ENCODE peak calls at places on chromosomes 2 and 18, in six cellular contexts. M is B cell, K is Caki2, C is LoVo, S is hypothalamus, Q is HT1080. N is an unnamed sample.

GRCh38 chr18:7987284-7987976 is 420.3 kb downstream of the PTPRM start:
- DNase-seq in M (no peak), K (no peak), C (no peak), S (no peak), Q (peak), N (no peak)

GRCh38 chr2:126385983-126386382 is 270.0 kb upstream of the GYPC start:
- DNase-seq in M (no peak), K (no peak), C (no peak), S (no peak), Q (no peak), N (no peak)

GRCh38 chr2:205723174-205723573 is 40.9 kb downstream of the NRP2 start:
- DNase-seq in M (no peak), K (no peak), C (no peak), S (no peak), Q (no peak), N (no peak)

GRCh38 chr18:75109819-75110218 is 99.1 kb downstream of the PTGR3 start:
- DNase-seq in M (no peak), K (no peak), C (no peak), S (no peak), Q (no peak), N (no peak)

GRCh38 chr2:129061079-129061785 is 742.6 kb upstream of the HS6ST1 start:
- DNase-seq in M (no peak), K (no peak), C (no peak), S (no peak), Q (peak), N (no peak)

GRCh38 chr2:180046202-180046601 is 39.1 kb upstream of the CWC22 start:
- DNase-seq in M (no peak), K (no peak), C (no peak), S (no peak), Q (no peak), N (no peak)

GRCh38 chr2:118061135-118061955 is 26.9 kb upstream of the INSIG2 start:
- DNase-seq in M (peak), K (no peak), C (no peak), S (no peak), Q (peak), N (no peak)

GRCh38 chr2:239246723-239247122 is 154.1 kb downstream of the HDAC4 start:
- DNase-seq in M (no peak), K (peak), C (no peak), S (no peak), Q (no peak), N (no peak)

GRCh38 chr2:164735309-164735919 is 106.2 kb downstream of the COBLL1 start:
- DNase-seq in M (no peak), K (peak), C (peak), S (no peak), Q (peak), N (no peak)

GRCh38 chr18:34085140-34085739 is 139.5 kb downstream of the NOL4 start:
- DNase-seq in M (no peak), K (no peak), C (no peak), S (no peak), Q (no peak), N (no peak)

GRCh38 chr18:24941164-24941951 is 410.6 kb downstream of the ZNF521 start:
- DNase-seq in M (no peak), K (no peak), C (no peak), S (no peak), Q (no peak), N (no peak)

GRCh38 chr2:217165547-217165946 is 305.7 kb upstream of the TNP1 start:
- DNase-seq in M (no peak), K (no peak), C (no peak), S (no peak), Q (no peak), N (no peak)

GRCh38 chr2:105143094-105143466 is 98.5 kb upstream of the GPR45 start:
- DNase-seq in M (no peak), K (no peak), C (no peak), S (no peak), Q (no peak), N (no peak)

GRCh38 chr2:23584054-23584745 is 199.2 kb downstream of the KLHL29 start:
- DNase-seq in M (no peak), K (no peak), C (no peak), S (no peak), Q (no peak), N (no peak)

GRCh38 chr2:240466579-240467148 is 31.2 kb downstream of the GPC1 start:
- DNase-seq in M (peak), K (no peak), C (no peak), S (no peak), Q (no peak), N (no peak)

GRCh38 chr2:75844651-75845050 is 133.9 kb upstream of the GCFC2 start:
- DNase-seq in M (no peak), K (no peak), C (no peak), S (no peak), Q (peak), N (no peak)

GRCh38 chr2:42787424-42787787 is 5.0 kb downstream of the HAAO start:
- DNase-seq in M (no peak), K (no peak), C (no peak), S (no peak), Q (no peak), N (no peak)

GRCh38 chr2:96962567-96963203 is 23.7 kb downstream of the FAM178B start:
- DNase-seq in M (no peak), K (no peak), C (no peak), S (no peak), Q (no peak), N (no peak)

GRCh38 chr2:12167525-12168317 is 421.3 kb downstream of the LPIN1 start:
- DNase-seq in M (no peak), K (no peak), C (no peak), S (peak), Q (no peak), N (no peak)

GRCh38 chr2:27087823-27088410 is 1.3 kb downstream of the KHK start:
- DNase-seq in M (no peak), K (no peak), C (no peak), S (no peak), Q (no peak), N (no peak)

GRCh38 chr2:216732334-216732733 is 37.0 kb upstream of the IGFBP5 start:
- DNase-seq in M (no peak), K (no peak), C (no peak), S (no peak), Q (no peak), N (no peak)

GRCh38 chr2:33069894-33070651 is 123.3 kb downstream of the LTBP1 start:
- DNase-seq in M (no peak), K (peak), C (peak), S (no peak), Q (peak), N (peak)

GRCh38 chr2:28080911-28081310 is 190.4 kb downstream of the BABAM2 start:
- DNase-seq in M (no peak), K (no peak), C (peak), S (no peak), Q (peak), N (no peak)

GRCh38 chr2:120415728-120416509 is 70.0 kb downstream of the INHBB start:
- DNase-seq in M (no peak), K (no peak), C (no peak), S (no peak), Q (no peak), N (no peak)

GRCh38 chr2:168935810-168936581 is 34.9 kb downstream of the G6PC2 start:
- DNase-seq in M (no peak), K (no peak), C (no peak), S (no peak), Q (peak), N (no peak)

GRCh38 chr2:233012301-233012971 is 620 bp downstream of the NGEF start:
- DNase-seq in M (no peak), K (no peak), C (no peak), S (no peak), Q (no peak), N (peak)

GRCh38 chr2:216842634-216843033 is 17.2 kb downstream of the TNP1 start:
- DNase-seq in M (no peak), K (no peak), C (no peak), S (no peak), Q (no peak), N (no peak)

GRCh38 chr2:18387479-18388206 is 172.8 kb downstream of the RDH14 start:
- DNase-seq in M (peak), K (peak), C (peak), S (peak), Q (peak), N (peak)

GRCh38 chr2:23207871-23208270 is 177.1 kb upstream of the KLHL29 start:
- DNase-seq in M (no peak), K (no peak), C (no peak), S (no peak), Q (peak), N (peak)

GRCh38 chr2:127355407-127356008 is 32.3 kb downstream of the MAP3K2 start:
- DNase-seq in M (peak), K (no peak), C (peak), S (no peak), Q (no peak), N (no peak)

GRCh38 chr2:131394147-131394931 is 30.4 kb upstream of the RAB6D start:
- DNase-seq in M (no peak), K (no peak), C (no peak), S (no peak), Q (no peak), N (no peak)

GRCh38 chr18:54228364-54228763 is 3.9 kb upstream of the MBD2 start:
- DNase-seq in M (no peak), K (no peak), C (no peak), S (no peak), Q (no peak), N (no peak)

GRCh38 chr2:219570924-219571310 is 422 bp downstream of the OBSL1 start:
- DNase-seq in M (peak), K (peak), C (no peak), S (no peak), Q (no peak), N (no peak)

GRCh38 chr18:58310517-58310916 is 266.5 kb downstream of the NEDD4L start:
- DNase-seq in M (no peak), K (no peak), C (peak), S (no peak), Q (peak), N (peak)

N was measured in mucosa of gallbladder.